ENCODE peak calls at places on chromosomes 16 and 17, in five cellular contexts. One of them, this sample, is unnamed.

GRCh38 chr16:4618645-4619418 is 4.1 kb upstream of the UBALD1 start:
- DNase-seq in activated T-cell treated with anti-CD3 and anti-CD28 coated beads, Interleukin-2, amount 50 U/mL, for 72 hours: no peak
- DNase-seq in substantia nigra: no peak
- DNase-seq in ELR: no peak
- DNase-seq in heart right ventricle: no peak
- DNase-seq in this sample: no peak

GRCh38 chr16:3578610-3579551 is 1.7 kb upstream of the NLRC3 start:
- DNase-seq in activated T-cell treated with anti-CD3 and anti-CD28 coated beads, Interleukin-2, amount 50 U/mL, for 72 hours: peak
- DNase-seq in substantia nigra: no peak
- DNase-seq in ELR: peak
- DNase-seq in heart right ventricle: no peak
- DNase-seq in this sample: no peak

GRCh38 chr17:45756266-45756989 is 27.7 kb upstream of the CRHR1 start:
- DNase-seq in activated T-cell treated with anti-CD3 and anti-CD28 coated beads, Interleukin-2, amount 50 U/mL, for 72 hours: no peak
- DNase-seq in substantia nigra: no peak
- DNase-seq in ELR: no peak
- DNase-seq in heart right ventricle: no peak
- DNase-seq in this sample: no peak

GRCh38 chr17:61410100-61410551 is 10.5 kb downstream of the TBX2 start:
- DNase-seq in activated T-cell treated with anti-CD3 and anti-CD28 coated beads, Interleukin-2, amount 50 U/mL, for 72 hours: no peak
- DNase-seq in substantia nigra: no peak
- DNase-seq in ELR: no peak
- DNase-seq in heart right ventricle: no peak
- DNase-seq in this sample: no peak

GRCh38 chr16:17277981-17278381 is 192.8 kb downstream of the XYLT1 start:
- DNase-seq in activated T-cell treated with anti-CD3 and anti-CD28 coated beads, Interleukin-2, amount 50 U/mL, for 72 hours: no peak
- DNase-seq in substantia nigra: no peak
- DNase-seq in ELR: peak
- DNase-seq in heart right ventricle: no peak
- DNase-seq in this sample: peak

GRCh38 chr17:83186751-83187421 is 107.5 kb downstream of the METRNL start:
- DNase-seq in activated T-cell treated with anti-CD3 and anti-CD28 coated beads, Interleukin-2, amount 50 U/mL, for 72 hours: no peak
- DNase-seq in substantia nigra: no peak
- DNase-seq in ELR: no peak
- DNase-seq in heart right ventricle: no peak
- DNase-seq in this sample: no peak

GRCh38 chr17:27945333-27945616 is 52.1 kb upstream of the LYRM9 start:
- DNase-seq in activated T-cell treated with anti-CD3 and anti-CD28 coated beads, Interleukin-2, amount 50 U/mL, for 72 hours: no peak
- DNase-seq in substantia nigra: no peak
- DNase-seq in ELR: no peak
- DNase-seq in heart right ventricle: no peak
- DNase-seq in this sample: no peak

GRCh38 chr17:44733753-44734152 is 25.0 kb upstream of the ADAM11 start:
- DNase-seq in activated T-cell treated with anti-CD3 and anti-CD28 coated beads, Interleukin-2, amount 50 U/mL, for 72 hours: no peak
- DNase-seq in substantia nigra: no peak
- DNase-seq in ELR: peak
- DNase-seq in heart right ventricle: no peak
- DNase-seq in this sample: no peak

GRCh38 chr17:44921122-44921882 is 6.0 kb upstream of the GFAP start:
- DNase-seq in activated T-cell treated with anti-CD3 and anti-CD28 coated beads, Interleukin-2, amount 50 U/mL, for 72 hours: no peak
- DNase-seq in substantia nigra: no peak
- DNase-seq in ELR: no peak
- DNase-seq in heart right ventricle: peak
- DNase-seq in this sample: no peak

GRCh38 chr17:75105269-75106080 is 4.3 kb upstream of the ARMC7 start:
- DNase-seq in activated T-cell treated with anti-CD3 and anti-CD28 coated beads, Interleukin-2, amount 50 U/mL, for 72 hours: no peak
- DNase-seq in substantia nigra: no peak
- DNase-seq in ELR: peak
- DNase-seq in heart right ventricle: no peak
- DNase-seq in this sample: no peak

GRCh38 chr17:58632324-58633314 is 59.2 kb downstream of the TEX14 start:
- DNase-seq in activated T-cell treated with anti-CD3 and anti-CD28 coated beads, Interleukin-2, amount 50 U/mL, for 72 hours: no peak
- DNase-seq in substantia nigra: no peak
- DNase-seq in ELR: no peak
- DNase-seq in heart right ventricle: no peak
- DNase-seq in this sample: no peak

GRCh38 chr16:30669026-30670000 is 11.1 kb downstream of the FBRS start:
- DNase-seq in activated T-cell treated with anti-CD3 and anti-CD28 coated beads, Interleukin-2, amount 50 U/mL, for 72 hours: no peak
- DNase-seq in substantia nigra: no peak
- DNase-seq in ELR: no peak
- DNase-seq in heart right ventricle: no peak
- DNase-seq in this sample: no peak

GRCh38 chr17:3695723-3696411 is at the start of gene P2RX5:
- DNase-seq in activated T-cell treated with anti-CD3 and anti-CD28 coated beads, Interleukin-2, amount 50 U/mL, for 72 hours: peak
- DNase-seq in substantia nigra: no peak
- DNase-seq in ELR: peak
- DNase-seq in heart right ventricle: no peak
- DNase-seq in this sample: no peak

GRCh38 chr17:59754547-59754946 is 47.1 kb downstream of the VMP1 start:
- DNase-seq in activated T-cell treated with anti-CD3 and anti-CD28 coated beads, Interleukin-2, amount 50 U/mL, for 72 hours: peak
- DNase-seq in substantia nigra: no peak
- DNase-seq in ELR: peak
- DNase-seq in heart right ventricle: no peak
- DNase-seq in this sample: no peak

GRCh38 chr16:88697831-88698693 is 8.1 kb downstream of the RNF166 start:
- DNase-seq in activated T-cell treated with anti-CD3 and anti-CD28 coated beads, Interleukin-2, amount 50 U/mL, for 72 hours: no peak
- DNase-seq in substantia nigra: no peak
- DNase-seq in ELR: no peak
- DNase-seq in heart right ventricle: no peak
- DNase-seq in this sample: no peak

GRCh38 chr16:57592591-57593003 is 35.8 kb upstream of the ADGRG1 start:
- DNase-seq in activated T-cell treated with anti-CD3 and anti-CD28 coated beads, Interleukin-2, amount 50 U/mL, for 72 hours: peak
- DNase-seq in substantia nigra: no peak
- DNase-seq in ELR: no peak
- DNase-seq in heart right ventricle: no peak
- DNase-seq in this sample: no peak

GRCh38 chr17:63446981-63447687 is 1.0 kb upstream of the CYB561 start:
- DNase-seq in activated T-cell treated with anti-CD3 and anti-CD28 coated beads, Interleukin-2, amount 50 U/mL, for 72 hours: peak
- DNase-seq in substantia nigra: no peak
- DNase-seq in ELR: no peak
- DNase-seq in heart right ventricle: no peak
- DNase-seq in this sample: no peak

GRCh38 chr16:84084570-84085270 is 32.0 kb downstream of the MBTPS1 start:
- DNase-seq in activated T-cell treated with anti-CD3 and anti-CD28 coated beads, Interleukin-2, amount 50 U/mL, for 72 hours: peak
- DNase-seq in substantia nigra: no peak
- DNase-seq in ELR: peak
- DNase-seq in heart right ventricle: peak
- DNase-seq in this sample: peak

GRCh38 chr16:77236063-77236511 is 36.9 kb downstream of the SYCE1L start:
- DNase-seq in activated T-cell treated with anti-CD3 and anti-CD28 coated beads, Interleukin-2, amount 50 U/mL, for 72 hours: peak
- DNase-seq in substantia nigra: peak
- DNase-seq in ELR: peak
- DNase-seq in heart right ventricle: peak
- DNase-seq in this sample: peak

GRCh38 chr16:21101631-21102420 is 48.8 kb downstream of the DNAH3 start:
- DNase-seq in activated T-cell treated with anti-CD3 and anti-CD28 coated beads, Interleukin-2, amount 50 U/mL, for 72 hours: peak
- DNase-seq in substantia nigra: no peak
- DNase-seq in ELR: peak
- DNase-seq in heart right ventricle: peak
- DNase-seq in this sample: no peak

GRCh38 chr17:17147821-17148220 is 58.3 kb downstream of the PLD6 start:
- DNase-seq in activated T-cell treated with anti-CD3 and anti-CD28 coated beads, Interleukin-2, amount 50 U/mL, for 72 hours: no peak
- DNase-seq in substantia nigra: no peak
- DNase-seq in ELR: no peak
- DNase-seq in heart right ventricle: no peak
- DNase-seq in this sample: no peak

GRCh38 chr17:81488276-81488860 is 24.2 kb downstream of the ACTG1 start:
- DNase-seq in activated T-cell treated with anti-CD3 and anti-CD28 coated beads, Interleukin-2, amount 50 U/mL, for 72 hours: no peak
- DNase-seq in substantia nigra: no peak
- DNase-seq in ELR: peak
- DNase-seq in heart right ventricle: no peak
- DNase-seq in this sample: no peak

GRCh38 chr16:67063008-67063407 is 34.1 kb downstream of the CBFB start:
- DNase-seq in activated T-cell treated with anti-CD3 and anti-CD28 coated beads, Interleukin-2, amount 50 U/mL, for 72 hours: no peak
- DNase-seq in substantia nigra: no peak
- DNase-seq in ELR: no peak
- DNase-seq in heart right ventricle: no peak
- DNase-seq in this sample: no peak

GRCh38 chr17:14296511-14296910 is 4.4 kb upstream of the HS3ST3B1 start:
- DNase-seq in activated T-cell treated with anti-CD3 and anti-CD28 coated beads, Interleukin-2, amount 50 U/mL, for 72 hours: no peak
- DNase-seq in substantia nigra: no peak
- DNase-seq in ELR: no peak
- DNase-seq in heart right ventricle: no peak
- DNase-seq in this sample: no peak

GRCh38 chr17:44556114-44556853 is 1.0 kb upstream of the FZD2 start:
- DNase-seq in activated T-cell treated with anti-CD3 and anti-CD28 coated beads, Interleukin-2, amount 50 U/mL, for 72 hours: peak
- DNase-seq in substantia nigra: no peak
- DNase-seq in ELR: peak
- DNase-seq in heart right ventricle: peak
- DNase-seq in this sample: peak

This sample was measured in heart left ventricle.